ENCODE peak calls at places on chromosomes 6 and 20, in four cellular contexts. One of them, this sample, is unnamed.

GRCh38 chr20:60117040-60117439 is 158.8 kb downstream of the CDH26 start:
- DNase-seq in transverse colon: no peak
- DNase-seq in HCT116: no peak
- DNase-seq in prostate gland: no peak
- DNase-seq in this sample: no peak

GRCh38 chr6:15672291-15672690 is 9.5 kb upstream of the DTNBP1 start:
- DNase-seq in transverse colon: no peak
- DNase-seq in HCT116: no peak
- DNase-seq in prostate gland: no peak
- DNase-seq in this sample: no peak

GRCh38 chr20:7765221-7765620 is 175.0 kb downstream of the HAO1 start:
- DNase-seq in transverse colon: no peak
- DNase-seq in HCT116: no peak
- DNase-seq in prostate gland: no peak
- DNase-seq in this sample: no peak

GRCh38 chr6:11292291-11292552 is 59.8 kb upstream of the NEDD9 start:
- DNase-seq in transverse colon: no peak
- DNase-seq in HCT116: no peak
- DNase-seq in prostate gland: no peak
- DNase-seq in this sample: no peak

GRCh38 chr6:27810768-27811298 is 101.4 kb downstream of the OR2B2 start:
- DNase-seq in transverse colon: no peak
- DNase-seq in HCT116: no peak
- DNase-seq in prostate gland: no peak
- DNase-seq in this sample: no peak

GRCh38 chr20:26208296-26209091 is 511.8 kb upstream of the ZNF337 start:
- DNase-seq in transverse colon: no peak
- DNase-seq in HCT116: no peak
- DNase-seq in prostate gland: no peak
- DNase-seq in this sample: no peak

GRCh38 chr20:50844430-50845100 is 49.7 kb downstream of the BCAS4 start:
- DNase-seq in transverse colon: no peak
- DNase-seq in HCT116: peak
- DNase-seq in prostate gland: peak
- DNase-seq in this sample: no peak

GRCh38 chr20:18225652-18226051 is 62.7 kb upstream of the ZNF133 start:
- DNase-seq in transverse colon: no peak
- DNase-seq in HCT116: no peak
- DNase-seq in prostate gland: no peak
- DNase-seq in this sample: no peak

GRCh38 chr6:131125431-131125830 is 9.8 kb upstream of the AKAP7 start:
- DNase-seq in transverse colon: no peak
- DNase-seq in HCT116: no peak
- DNase-seq in prostate gland: no peak
- DNase-seq in this sample: no peak

GRCh38 chr6:78597966-78598365 is 269.4 kb upstream of the IRAK1BP1 start:
- DNase-seq in transverse colon: no peak
- DNase-seq in HCT116: no peak
- DNase-seq in prostate gland: no peak
- DNase-seq in this sample: no peak

GRCh38 chr6:97460394-97460793 is 177.4 kb upstream of the MMS22L start:
- DNase-seq in transverse colon: no peak
- DNase-seq in HCT116: no peak
- DNase-seq in prostate gland: no peak
- DNase-seq in this sample: no peak

GRCh38 chr6:145964948-145965366 is 799 bp upstream of the SHPRH start:
- DNase-seq in transverse colon: no peak
- DNase-seq in HCT116: no peak
- DNase-seq in prostate gland: no peak
- DNase-seq in this sample: no peak

GRCh38 chr6:11139051-11139960 is 27.8 kb upstream of the ERVFRD-1 start:
- DNase-seq in transverse colon: no peak
- DNase-seq in HCT116: no peak
- DNase-seq in prostate gland: no peak
- DNase-seq in this sample: no peak

GRCh38 chr20:41776450-41776849 is 158.3 kb upstream of the CHD6 start:
- DNase-seq in transverse colon: no peak
- DNase-seq in HCT116: no peak
- DNase-seq in prostate gland: no peak
- DNase-seq in this sample: no peak

GRCh38 chr6:107202876-107203468 is 87.7 kb upstream of the BEND3 start:
- DNase-seq in transverse colon: no peak
- DNase-seq in HCT116: no peak
- DNase-seq in prostate gland: no peak
- DNase-seq in this sample: no peak

GRCh38 chr6:75551367-75551952 is 50.2 kb upstream of the SENP6 start:
- DNase-seq in transverse colon: no peak
- DNase-seq in HCT116: no peak
- DNase-seq in prostate gland: no peak
- DNase-seq in this sample: no peak

GRCh38 chr20:10673176-10673830 is 496 bp downstream of the JAG1 start:
- DNase-seq in transverse colon: peak
- DNase-seq in HCT116: no peak
- DNase-seq in prostate gland: no peak
- DNase-seq in this sample: no peak

GRCh38 chr6:138410972-138411667 is 7.1 kb downstream of the HEBP2 start:
- DNase-seq in transverse colon: no peak
- DNase-seq in HCT116: peak
- DNase-seq in prostate gland: no peak
- DNase-seq in this sample: no peak

GRCh38 chr6:148971027-148971927 is 224.4 kb downstream of the UST start:
- DNase-seq in transverse colon: no peak
- DNase-seq in HCT116: no peak
- DNase-seq in prostate gland: no peak
- DNase-seq in this sample: no peak

GRCh38 chr6:160945516-160946177 is 45.9 kb upstream of the MAP3K4 start:
- DNase-seq in transverse colon: no peak
- DNase-seq in HCT116: no peak
- DNase-seq in prostate gland: no peak
- DNase-seq in this sample: no peak

GRCh38 chr20:2700913-2701620 is 8.5 kb downstream of the EBF4 start:
- DNase-seq in transverse colon: no peak
- DNase-seq in HCT116: no peak
- DNase-seq in prostate gland: no peak
- DNase-seq in this sample: no peak

GRCh38 chr20:57658447-57659130 is 38.4 kb upstream of the ZBP1 start:
- DNase-seq in transverse colon: peak
- DNase-seq in HCT116: no peak
- DNase-seq in prostate gland: peak
- DNase-seq in this sample: no peak

GRCh38 chr6:72418495-72418894 is 203.4 kb upstream of the KCNQ5 start:
- DNase-seq in transverse colon: no peak
- DNase-seq in HCT116: no peak
- DNase-seq in prostate gland: no peak
- DNase-seq in this sample: no peak

GRCh38 chr6:119209452-119210205 is 131.2 kb upstream of the FAM184A start:
- DNase-seq in transverse colon: no peak
- DNase-seq in HCT116: no peak
- DNase-seq in prostate gland: no peak
- DNase-seq in this sample: no peak

GRCh38 chr6:26020291-26020982 is 57.8 kb downstream of the TRIM38 start:
- DNase-seq in transverse colon: peak
- DNase-seq in HCT116: peak
- DNase-seq in prostate gland: peak
- DNase-seq in this sample: no peak

GRCh38 chr6:106005954-106006353 is 80.2 kb upstream of the PRDM1 start:
- DNase-seq in transverse colon: no peak
- DNase-seq in HCT116: no peak
- DNase-seq in prostate gland: no peak
- DNase-seq in this sample: no peak

GRCh38 chr20:7151666-7152065 is 384.2 kb downstream of the BMP2 start:
- DNase-seq in transverse colon: no peak
- DNase-seq in HCT116: no peak
- DNase-seq in prostate gland: no peak
- DNase-seq in this sample: no peak

GRCh38 chr20:18272451-18272850 is 15.9 kb upstream of the ZNF133 start:
- DNase-seq in transverse colon: no peak
- DNase-seq in HCT116: no peak
- DNase-seq in prostate gland: no peak
- DNase-seq in this sample: no peak

GRCh38 chr6:52647199-52647598 is 23.7 kb upstream of the TMEM14A start:
- DNase-seq in transverse colon: no peak
- DNase-seq in HCT116: no peak
- DNase-seq in prostate gland: no peak
- DNase-seq in this sample: no peak

GRCh38 chr20:1402149-1402548 is 9.3 kb upstream of the FKBP1A start:
- DNase-seq in transverse colon: no peak
- DNase-seq in HCT116: no peak
- DNase-seq in prostate gland: no peak
- DNase-seq in this sample: no peak

GRCh38 chr20:59006167-59006863 is 739 bp downstream of the CTSZ start:
- DNase-seq in transverse colon: peak
- DNase-seq in HCT116: no peak
- DNase-seq in prostate gland: no peak
- DNase-seq in this sample: no peak

GRCh38 chr6:15479761-15480160 is 183.1 kb downstream of the DTNBP1 start:
- DNase-seq in transverse colon: no peak
- DNase-seq in HCT116: no peak
- DNase-seq in prostate gland: no peak
- DNase-seq in this sample: no peak

GRCh38 chr20:22160254-22160653 is 424.1 kb downstream of the FOXA2 start:
- DNase-seq in transverse colon: no peak
- DNase-seq in HCT116: no peak
- DNase-seq in prostate gland: no peak
- DNase-seq in this sample: no peak

GRCh38 chr6:83431545-83432165 is 804 bp upstream of the ME1 start:
- DNase-seq in transverse colon: peak
- DNase-seq in HCT116: peak
- DNase-seq in prostate gland: no peak
- DNase-seq in this sample: no peak

GRCh38 chr20:63369724-63370622 is 8.8 kb upstream of the CHRNA4 start:
- DNase-seq in transverse colon: no peak
- DNase-seq in HCT116: no peak
- DNase-seq in prostate gland: no peak
- DNase-seq in this sample: no peak

GRCh38 chr20:1757606-1758507 is 100.3 kb upstream of the SIRPG start:
- DNase-seq in transverse colon: no peak
- DNase-seq in HCT116: no peak
- DNase-seq in prostate gland: no peak
- DNase-seq in this sample: no peak

GRCh38 chr6:71486466-71486865 is 197.9 kb downstream of the OGFRL1 start:
- DNase-seq in transverse colon: no peak
- DNase-seq in HCT116: no peak
- DNase-seq in prostate gland: no peak
- DNase-seq in this sample: no peak

DNA sequence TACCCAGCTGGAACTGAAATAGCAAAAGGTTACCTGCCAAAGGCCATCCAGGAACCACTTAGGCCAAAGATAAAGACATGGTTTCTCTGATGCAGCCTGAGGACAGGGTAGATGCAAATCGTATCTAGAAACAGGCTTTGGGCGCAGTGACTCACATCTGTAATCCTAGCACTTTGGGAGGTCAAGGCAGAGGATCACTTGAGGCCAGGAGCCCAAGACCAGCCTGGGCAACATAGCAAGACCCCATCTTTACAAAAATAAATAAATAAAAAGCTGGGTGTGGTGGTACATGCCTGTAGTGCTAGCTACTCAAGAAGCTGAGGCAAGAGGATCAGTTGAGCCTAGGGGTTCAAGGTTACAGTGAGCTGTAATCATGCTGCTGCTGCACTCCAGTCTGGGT is 52.9 kb upstream of the RNF144B start:
- DNase-seq in transverse colon: no peak
- DNase-seq in HCT116: no peak
- DNase-seq in prostate gland: no peak
- DNase-seq in this sample: no peak
- H3K4me3 ChIP-seq in transverse colon: no peak
- H3K4me3 ChIP-seq in HCT116: no peak
- H3K4me3 ChIP-seq in prostate gland: no peak
- H3K4me3 ChIP-seq in this sample: no peak

DNA sequence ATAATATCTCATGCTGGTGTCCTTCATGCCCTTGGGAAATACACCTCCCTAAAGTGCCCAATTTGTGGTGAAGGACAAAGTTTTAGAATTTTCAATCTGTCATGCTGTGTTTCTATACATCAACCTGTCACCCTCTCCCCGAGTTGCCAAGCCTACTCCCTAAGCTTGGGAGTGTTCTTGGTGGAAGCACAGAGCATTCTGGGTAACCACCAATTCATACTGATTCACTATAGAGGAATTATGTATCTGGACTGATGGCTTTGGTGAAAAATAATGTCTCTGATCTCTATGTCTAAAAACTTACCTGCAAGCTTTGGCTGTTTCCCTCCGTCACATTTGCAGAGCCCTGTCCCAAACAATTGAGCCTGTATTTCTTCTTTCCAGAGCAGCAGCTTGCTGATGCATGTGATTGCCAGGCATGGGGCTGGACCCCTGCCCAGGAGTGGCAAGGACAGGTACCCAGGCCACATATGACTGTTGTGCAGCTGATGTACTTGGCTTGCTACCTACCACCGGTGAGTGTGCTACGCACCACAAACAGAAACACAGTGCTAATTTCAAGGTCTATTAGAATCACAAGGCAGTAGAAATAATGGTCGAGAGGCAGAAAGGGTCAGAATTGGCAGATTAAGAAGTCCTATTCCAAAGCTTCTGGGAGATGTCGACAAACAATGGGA is 202.8 kb upstream of the CITED2 start:
- DNase-seq in transverse colon: no peak
- DNase-seq in HCT116: no peak
- DNase-seq in prostate gland: peak
- DNase-seq in this sample: no peak
- H3K27ac ChIP-seq in transverse colon: peak
- H3K27ac ChIP-seq in HCT116: no peak
- H3K27ac ChIP-seq in prostate gland: no peak
- H3K27ac ChIP-seq in this sample: no peak

DNA sequence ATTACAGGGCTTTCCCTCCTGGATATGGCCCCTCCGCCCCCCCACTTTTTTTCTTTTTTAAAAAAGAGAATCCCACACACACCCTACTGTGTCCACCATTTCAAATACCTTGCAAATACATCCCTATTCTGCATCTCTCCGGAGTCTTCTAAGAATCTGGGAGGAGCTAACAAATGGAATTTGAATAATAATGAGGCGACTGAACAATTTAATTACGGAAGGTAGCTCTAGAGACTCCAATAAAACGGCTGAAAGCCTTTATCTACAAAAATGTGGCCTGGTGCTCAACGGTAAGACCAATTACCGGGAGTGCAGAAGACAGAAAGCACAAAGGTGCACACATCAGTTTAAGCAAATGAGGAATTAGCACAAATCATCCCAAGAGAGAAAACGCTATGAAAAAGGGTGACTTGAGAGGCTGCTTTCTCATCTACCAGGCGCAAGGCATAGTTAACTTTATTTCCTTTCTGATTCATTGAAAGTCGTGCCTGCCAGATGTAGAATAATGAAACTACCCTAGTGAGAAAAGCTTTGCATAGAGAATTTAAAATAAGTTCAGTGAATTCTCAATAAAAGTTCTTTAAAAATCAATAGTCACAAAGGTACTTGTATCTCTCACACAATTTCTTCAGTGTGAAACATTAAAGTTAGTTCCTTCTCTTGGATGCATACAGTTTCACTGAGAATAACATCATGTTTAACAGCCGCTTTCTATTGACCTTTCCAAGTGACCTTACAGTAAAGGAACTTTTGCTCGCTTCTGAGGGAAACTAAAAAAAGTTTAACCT is 1.6 kb downstream of the RRAGD start:
- DNase-seq in transverse colon: no peak
- DNase-seq in HCT116: no peak
- DNase-seq in prostate gland: no peak
- DNase-seq in this sample: no peak
- H3K4me3 ChIP-seq in transverse colon: peak
- H3K4me3 ChIP-seq in HCT116: no peak
- H3K4me3 ChIP-seq in prostate gland: peak
- H3K4me3 ChIP-seq in this sample: peak

GRCh38 chr6:7730411-7730810 is 4.5 kb downstream of the BMP6 start:
- DNase-seq in transverse colon: no peak
- DNase-seq in HCT116: no peak
- DNase-seq in prostate gland: no peak
- DNase-seq in this sample: no peak
- H3K27ac ChIP-seq in transverse colon: no peak
- H3K27ac ChIP-seq in HCT116: no peak
- H3K27ac ChIP-seq in prostate gland: no peak
- H3K27ac ChIP-seq in this sample: no peak